ENCODE peak calls at places on chromosomes 5 and 9, in eight cellular contexts. S is suprapubic skin, D is tibial nerve, C is stomach, M is upper lobe of left lung, Z is sigmoid colon, B is H1, R is transverse colon. O is an unnamed sample. For H3K36me3, the result is how much of the 10 kb centered on the place peaks cover.

GRCh38 chr5:136082390-136083193 is 50.1 kb upstream of the SMAD5 start:
- DNase-seq in S (no peak), D (peak), C (peak), M (peak), Z (peak), B (no peak), R (peak), O (peak)

GRCh38 chr9:70066874-70067273 is 23.2 kb downstream of the MAMDC2 start:
- DNase-seq in S (no peak), D (no peak), C (no peak), M (no peak), Z (no peak), B (no peak), R (no peak), O (no peak)

GRCh38 chr9:116635908-116636307 is 51.2 kb upstream of the TRIM32 start:
- DNase-seq in S (no peak), D (no peak), C (no peak), M (no peak), Z (no peak), B (no peak), R (no peak), O (no peak)

GRCh38 chr5:130520211-130520610 is 615.9 kb downstream of the CHSY3 start:
- DNase-seq in S (no peak), D (no peak), C (no peak), M (no peak), Z (no peak), B (no peak), R (no peak), O (no peak)

GRCh38 chr9:122562134-122562760 is 9.3 kb downstream of the OR1N2 start:
- DNase-seq in S (no peak), D (no peak), C (no peak), M (no peak), Z (no peak), B (no peak), R (no peak), O (no peak)

GRCh38 chr5:126752052-126752785 is 24.7 kb upstream of the LMNB1 start:
- DNase-seq in S (no peak), D (no peak), C (no peak), M (no peak), Z (no peak), B (no peak), R (no peak), O (no peak)

GRCh38 chr5:78771260-78772240 is 123.0 kb upstream of the LHFPL2 start:
- DNase-seq in S (no peak), D (no peak), C (peak), M (no peak), Z (no peak), B (no peak), R (peak), O (no peak)

GRCh38 chr9:95499847-95500246 is 16.9 kb downstream of the PTCH1 start:
- DNase-seq in S (no peak), D (no peak), C (peak), M (no peak), Z (no peak), B (no peak), R (no peak), O (no peak)

GRCh38 chr9:3507395-3508077 is 18.3 kb downstream of the RFX3 start:
- DNase-seq in S (no peak), D (no peak), C (no peak), M (no peak), Z (no peak), B (no peak), R (no peak), O (no peak)

GRCh38 chr9:69619233-69619632 is 52.9 kb downstream of the APBA1 start:
- DNase-seq in S (no peak), D (no peak), C (no peak), M (no peak), Z (no peak), B (no peak), R (no peak), O (no peak)

GRCh38 chr5:67149933-67150523 is 46.6 kb downstream of the CD180 start:
- DNase-seq in S (no peak), D (no peak), C (no peak), M (no peak), Z (no peak), B (no peak), R (no peak), O (no peak)

GRCh38 chr5:128596071-128596470 is 58.0 kb upstream of the FBN2 start:
- DNase-seq in S (no peak), D (no peak), C (no peak), M (no peak), Z (no peak), B (no peak), R (no peak), O (no peak)

GRCh38 chr9:74960548-74960947 is 7.8 kb upstream of the C9orf40 start:
- DNase-seq in S (no peak), D (no peak), C (no peak), M (no peak), Z (no peak), B (no peak), R (no peak), O (no peak)

GRCh38 chr5:179258001-179258921 is 87.0 kb downstream of the ADAMTS2 start:
- DNase-seq in S (peak), D (no peak), C (peak), M (peak), Z (peak), B (no peak), R (peak), O (peak)

GRCh38 chr5:147918101-147918500 is 11.8 kb upstream of the C5orf46 start:
- DNase-seq in S (no peak), D (no peak), C (no peak), M (no peak), Z (no peak), B (no peak), R (no peak), O (no peak)

GRCh38 chr9:74413876-74414275 is 83.3 kb upstream of the RORB start:
- DNase-seq in S (no peak), D (no peak), C (no peak), M (no peak), Z (no peak), B (no peak), R (no peak), O (no peak)

GRCh38 chr9:131418143-131419028 is 24.5 kb downstream of the PRRC2B start:
- DNase-seq in S (no peak), D (no peak), C (peak), M (peak), Z (no peak), B (no peak), R (peak), O (no peak)

GRCh38 chr5:156181656-156182055 is 145.3 kb upstream of the SGCD start:
- DNase-seq in S (no peak), D (no peak), C (no peak), M (no peak), Z (no peak), B (no peak), R (no peak), O (no peak)

GRCh38 chr9:86186696-86187095 is 72.8 kb downstream of the C9orf153 start:
- DNase-seq in S (no peak), D (no peak), C (no peak), M (no peak), Z (no peak), B (no peak), R (no peak), O (no peak)

GRCh38 chr9:105241356-105242043 is 3.0 kb upstream of the SLC44A1 start:
- DNase-seq in S (no peak), D (no peak), C (no peak), M (no peak), Z (no peak), B (no peak), R (no peak), O (no peak)

GRCh38 chr5:156051972-156052371 is 275.0 kb upstream of the SGCD start:
- DNase-seq in S (no peak), D (no peak), C (no peak), M (no peak), Z (no peak), B (peak), R (no peak), O (no peak)

GRCh38 chr5:132227485-132228240 is at the start of gene P4HA2:
- DNase-seq in S (peak), D (peak), C (peak), M (peak), Z (peak), B (peak), R (peak), O (peak)

GRCh38 chr5:42021923-42022322 is 96.8 kb downstream of the FBXO4 start:
- DNase-seq in S (no peak), D (no peak), C (no peak), M (no peak), Z (no peak), B (no peak), R (no peak), O (no peak)

GRCh38 chr5:81142108-81142507 is 91.0 kb upstream of the CKMT2 start:
- DNase-seq in S (no peak), D (no peak), C (no peak), M (no peak), Z (no peak), B (no peak), R (no peak), O (no peak)

GRCh38 chr5:96067251-96067650 is 105.6 kb upstream of the ELL2 start:
- DNase-seq in S (no peak), D (no peak), C (no peak), M (no peak), Z (no peak), B (no peak), R (no peak), O (no peak)

GRCh38 chr5:133944263-133945230 is 23.9 kb downstream of the C5orf15 start:
- DNase-seq in S (no peak), D (no peak), C (peak), M (peak), Z (no peak), B (no peak), R (peak), O (no peak)

GRCh38 chr5:126777257-126777973 is 479 bp downstream of the LMNB1 start:
- DNase-seq in S (peak), D (no peak), C (peak), M (peak), Z (peak), B (no peak), R (peak), O (peak)

GRCh38 chr5:109753279-109753678 is 63.6 kb downstream of the MAN2A1 start:
- DNase-seq in S (no peak), D (no peak), C (no peak), M (no peak), Z (no peak), B (no peak), R (no peak), O (no peak)

GRCh38 chr9:71737455-71737854 is 30.9 kb downstream of the CEMIP2 start:
- DNase-seq in S (no peak), D (no peak), C (peak), M (peak), Z (no peak), B (no peak), R (peak), O (no peak)

GRCh38 chr9:132486706-132487350 is 76.8 kb downstream of the CFAP77 start:
- DNase-seq in S (no peak), D (no peak), C (no peak), M (no peak), Z (no peak), B (no peak), R (no peak), O (no peak)

GRCh38 chr5:123717139-123717538 is 205.2 kb downstream of the CSNK1G3 start:
- DNase-seq in S (no peak), D (no peak), C (no peak), M (no peak), Z (no peak), B (no peak), R (no peak), O (no peak)

GRCh38 chr9:133792721-133793470 is 54.7 kb upstream of the SARDH start:
- DNase-seq in S (peak), D (peak), C (peak), M (peak), Z (peak), B (no peak), R (peak), O (peak)

GRCh38 chr9:7910426-7911015 is 110.9 kb upstream of the DMAC1 start:
- DNase-seq in S (no peak), D (no peak), C (no peak), M (no peak), Z (no peak), B (no peak), R (peak), O (no peak)

GRCh38 chr5:137186759-137187461 is 312.2 kb downstream of the SPOCK1 start:
- DNase-seq in S (peak), D (peak), C (no peak), M (no peak), Z (peak), B (no peak), R (no peak), O (no peak)

GRCh38 chr9:15849871-15850270 is 297.0 kb downstream of the CCDC171 start:
- DNase-seq in S (no peak), D (no peak), C (no peak), M (no peak), Z (no peak), B (no peak), R (no peak), O (no peak)

GRCh38 chr9:15851766-15852165 is 298.9 kb downstream of the CCDC171 start:
- DNase-seq in S (no peak), D (no peak), C (no peak), M (no peak), Z (no peak), B (no peak), R (no peak), O (no peak)

DNA sequence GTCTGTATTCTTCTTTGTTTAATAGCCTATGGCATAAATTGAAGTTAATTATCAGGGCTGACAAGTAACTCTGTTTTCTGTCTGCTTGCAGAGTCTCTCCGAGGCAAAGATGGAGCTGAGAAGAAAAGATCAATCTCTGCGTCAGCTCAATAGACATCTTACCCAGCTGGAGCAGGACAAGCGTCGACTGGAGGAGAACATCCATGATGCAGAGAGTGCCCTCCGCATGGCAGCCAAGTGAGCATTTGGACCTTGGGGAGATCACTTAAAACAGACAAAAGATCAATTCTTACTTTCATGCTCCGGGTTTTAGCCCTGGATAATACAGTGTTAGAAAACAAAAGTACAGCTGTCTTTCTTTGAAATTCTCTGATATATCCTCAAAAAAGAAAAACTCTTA is 293.8 kb downstream of the CCDC171 start:
- DNase-seq in S (no peak), D (no peak), C (no peak), M (no peak), Z (no peak), B (no peak), R (no peak), O (no peak)
- TF ChIP-seq EP300 in S (no peak), D (no peak), C (no peak), M (no peak), Z (no peak), B (no peak), R (no peak), O (no peak)

DNA sequence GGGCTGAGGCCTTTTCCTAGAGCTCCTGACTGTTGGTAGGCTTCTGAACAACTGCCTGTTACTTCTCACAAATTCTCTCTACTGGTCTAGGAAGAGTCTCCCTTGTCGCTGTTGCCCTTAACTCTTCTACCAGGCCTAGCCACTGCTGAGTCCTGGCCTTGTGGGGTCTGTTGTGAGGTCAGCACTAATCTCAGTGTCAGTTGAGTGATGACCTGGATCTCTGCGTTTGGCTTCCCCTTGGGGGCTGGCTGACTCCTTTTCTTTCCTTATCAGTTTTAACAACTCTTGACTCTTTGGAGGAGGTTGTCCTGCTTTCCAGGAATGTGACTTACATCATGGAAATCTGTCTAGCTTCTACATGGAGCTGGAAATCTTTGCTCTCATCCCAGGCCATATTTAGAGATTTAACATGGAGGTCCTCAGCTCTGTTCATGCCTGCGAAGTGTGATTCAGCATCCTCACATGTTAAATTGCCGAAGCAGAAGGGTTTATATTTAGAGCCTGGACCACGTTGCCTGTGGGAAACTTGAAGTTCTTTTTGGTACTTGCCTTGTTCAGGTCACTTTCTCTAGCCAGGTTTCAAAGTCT is 5.6 kb upstream of the GARNL3 start:
- DNase-seq in S (no peak), D (no peak), C (no peak), M (no peak), Z (no peak), B (no peak), R (no peak), O (no peak)
- H3K36me3 ChIP-seq in S (under half), D (under half), C (under half), M (under half), Z (under half), B (under half), R (under half), O (under half)

GRCh38 chr9:137294091-137294683 is 7.9 kb downstream of the NRARP start:
- DNase-seq in S (no peak), D (no peak), C (peak), M (peak), Z (no peak), B (no peak), R (no peak), O (no peak)
- TF ChIP-seq POLR2A in S (no peak), D (no peak), C (no peak), M (no peak), Z (no peak), B (no peak), R (peak), O (no peak)

GRCh38 chr5:11619339-11620028 is 284.8 kb downstream of the CTNND2 start:
- DNase-seq in S (no peak), D (no peak), C (no peak), M (no peak), Z (no peak), B (no peak), R (no peak), O (no peak)
- TF ChIP-seq EP300 in S (no peak), D (no peak), C (no peak), M (no peak), Z (no peak), B (no peak), R (no peak), O (no peak)

GRCh38 chr5:83488821-83489220 is 17.3 kb downstream of the VCAN start:
- DNase-seq in S (no peak), D (no peak), C (no peak), M (no peak), Z (no peak), B (no peak), R (no peak), O (no peak)

GRCh38 chr5:83488271-83488670 is 16.7 kb downstream of the VCAN start:
- DNase-seq in S (no peak), D (no peak), C (no peak), M (no peak), Z (no peak), B (no peak), R (no peak), O (no peak)

GRCh38 chr5:83492331-83492730 is 20.8 kb downstream of the VCAN start:
- DNase-seq in S (no peak), D (no peak), C (no peak), M (no peak), Z (no peak), B (no peak), R (no peak), O (no peak)

GRCh38 chr5:83487155-83487554 is 15.6 kb downstream of the VCAN start:
- DNase-seq in S (no peak), D (no peak), C (no peak), M (no peak), Z (no peak), B (no peak), R (no peak), O (no peak)

DNA sequence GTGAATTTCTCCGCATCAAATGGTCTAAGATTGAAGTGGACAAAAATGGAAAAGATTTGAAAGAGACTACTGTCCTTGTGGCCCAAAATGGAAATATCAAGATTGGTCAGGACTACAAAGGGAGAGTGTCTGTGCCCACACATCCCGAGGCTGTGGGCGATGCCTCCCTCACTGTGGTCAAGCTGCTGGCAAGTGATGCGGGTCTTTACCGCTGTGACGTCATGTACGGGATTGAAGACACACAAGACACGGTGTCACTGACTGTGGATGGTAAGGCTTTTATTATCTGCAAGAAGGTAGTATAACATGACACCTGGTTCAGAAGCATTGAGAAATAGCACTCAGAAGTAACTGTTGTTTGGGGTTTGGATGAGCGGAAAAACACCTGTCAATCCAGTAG is 18.7 kb downstream of the VCAN start:
- DNase-seq in S (no peak), D (no peak), C (no peak), M (no peak), Z (no peak), B (no peak), R (no peak), O (no peak)
- H3K36me3 ChIP-seq in S (under half), D (under half), C (under half), M (under half), Z (under half), B (under half), R (under half), O (under half)

GRCh38 chr5:150703767-150704166 is 2.9 kb upstream of the RBM22 start:
- DNase-seq in S (no peak), D (no peak), C (no peak), M (no peak), Z (no peak), B (no peak), R (no peak), O (no peak)

GRCh38 chr5:150700298-150700599 is 613 bp downstream of the RBM22 start:
- DNase-seq in S (no peak), D (no peak), C (no peak), M (no peak), Z (no peak), B (no peak), R (no peak), O (no peak)

DNA sequence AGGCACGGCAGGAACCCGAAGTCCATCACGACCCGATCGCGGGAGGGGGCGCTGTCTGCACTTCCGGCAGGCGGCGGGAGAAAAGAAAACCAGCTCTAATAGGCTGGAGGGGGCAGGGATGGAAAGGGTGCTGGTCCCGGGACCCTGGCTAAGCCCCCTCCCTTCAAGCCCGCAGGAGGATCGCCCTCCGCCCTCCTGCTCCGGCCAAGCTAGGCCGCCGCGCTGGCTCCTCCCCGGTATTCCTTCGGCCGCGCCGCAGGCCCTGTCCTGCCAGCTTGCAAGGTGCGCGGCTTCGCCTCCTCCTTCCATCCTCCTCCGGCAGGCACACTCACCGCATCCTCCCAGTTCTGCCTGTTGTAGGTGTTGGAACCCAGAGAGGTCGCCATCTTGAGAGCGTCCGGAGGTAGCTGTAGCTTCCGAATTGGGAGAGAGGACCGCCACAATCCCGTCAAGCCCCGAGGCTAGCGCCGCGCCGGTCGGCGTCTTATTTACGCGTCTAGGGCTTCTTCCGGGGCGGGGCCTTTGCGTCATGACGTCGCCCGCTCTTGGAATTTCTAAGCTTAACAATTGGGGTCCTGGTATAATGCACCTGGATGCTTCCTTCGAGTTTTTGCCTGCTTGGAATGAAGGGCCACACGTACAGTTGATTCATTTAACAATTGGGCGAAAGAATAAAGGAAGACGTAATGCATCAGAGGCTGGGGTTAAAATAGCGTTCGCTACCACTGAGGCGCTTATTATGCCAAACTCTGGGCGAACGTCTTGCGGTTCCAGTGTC is at the start of gene RBM22:
- DNase-seq in S (peak), D (peak), C (peak), M (peak), Z (peak), B (peak), R (peak), O (peak)
- TF ChIP-seq POLR2A in S (no peak), D (peak), C (no peak), M (peak), Z (peak), B (peak), R (peak), O (peak)

O was measured in ovary.